ENCODE peak calls at places on chromosomes 7 and 10, in ten cellular contexts. V, A, W, N, R, Y, M, S, U and D are unnamed samples.

GRCh38 chr7:108001759-108002725 is 919 bp downstream of the LAMB1 start:
- DNase-seq in Y (no peak), M (no peak), N (no peak), S (no peak), A (peak), R (peak), V (no peak), U (no peak), W (no peak), D (peak)

GRCh38 chr10:123994417-123995081 is 98.8 kb downstream of the CHST15 start:
- DNase-seq in R (peak), M (peak), A (no peak), V (peak), S (peak), W (peak), U (peak), Y (peak), N (peak), D (no peak)

GRCh38 chr10:86956195-86956840 is 1.1 kb downstream of the MMRN2 start:
- DNase-seq in U (no peak), N (no peak), A (no peak), R (no peak), M (no peak), W (no peak), Y (no peak), S (no peak), V (no peak), D (no peak)

GRCh38 chr7:81499262-81500116 is 270.4 kb downstream of the HGF start:
- DNase-seq in A (peak), M (no peak), U (peak), N (peak), Y (peak), W (peak), V (peak), S (peak), R (peak), D (peak)

GRCh38 chr10:22429146-22429545 is 83.8 kb downstream of the SPAG6 start:
- DNase-seq in R (no peak), W (no peak), Y (no peak), V (no peak), A (no peak), U (no peak), N (no peak), S (no peak), M (no peak), D (peak)

GRCh38 chr10:105837951-105838350 is 1196.9 kb downstream of the SORCS3 start:
- DNase-seq in S (peak), N (peak), V (no peak), M (no peak), R (peak), A (no peak), U (no peak), W (peak), Y (peak), D (no peak)

GRCh38 chr10:71968553-71969474 is 4.6 kb downstream of the CHST3 start:
- DNase-seq in A (no peak), W (no peak), U (no peak), M (no peak), N (no peak), R (peak), V (no peak), Y (no peak), S (no peak), D (no peak)

GRCh38 chr10:43863859-43864591 is 215.3 kb upstream of the ZNF32 start:
- DNase-seq in V (no peak), R (no peak), M (no peak), S (no peak), N (no peak), Y (no peak), U (no peak), A (no peak), W (no peak), D (no peak)

GRCh38 chr7:103771294-103771693 is 218.2 kb downstream of the RELN start:
- DNase-seq in V (no peak), W (no peak), A (no peak), U (no peak), S (no peak), N (no peak), Y (no peak), R (no peak), M (no peak), D (no peak)

GRCh38 chr10:49081532-49082275 is 33.6 kb downstream of the VSTM4 start:
- DNase-seq in R (no peak), S (no peak), W (no peak), M (no peak), V (peak), A (peak), N (no peak), U (no peak), Y (no peak), D (no peak)

GRCh38 chr7:135911091-135911490 is 66.1 kb downstream of the MTPN start:
- DNase-seq in V (no peak), N (no peak), R (no peak), S (no peak), A (peak), W (no peak), Y (no peak), U (no peak), M (no peak), D (no peak)